ENCODE peak calls at places on chromosomes 6 and 20, in seven cellular contexts. A is cardiac muscle cell; X is activated naive CD8-positive, alpha-beta T cell treated with anti-CD3 and anti-CD28 coated beads, Interleukin-2, amount 50 U/mL, for 24 hours; W is activated CD8-positive, alpha-beta memory T cell treated with anti-CD3 and anti-CD28 coated beads for 48 hours; O is spleen; M is activated T-helper 1 cell treated with anti-CD3 and anti-CD28 coated beads, Interleukin-12 subunit alpha, Interleukin-12 subunit beta, Interleukin-2, Interleukin-4 antibody, amounts not matched to agents 30 ng/mL and 10 ng/mL and 1 ng/mL, durations not matched to agents 14 hours and 24 hours and 36 hours; L is stimulated activated CD4-positive, alpha-beta T cell treated with anti-CD3 and anti-CD28 coated beads, Interleukin-15, amount 100 ng/mL, for 1 hour. S is an unnamed sample.

GRCh38 chr20:57663241-57663640 is 43.0 kb upstream of the ZBP1 start:
- DNase-seq in A (no peak), L (no peak), X (no peak), O (peak; percentile 55), W (no peak), M (no peak), S (no peak)

GRCh38 chr6:143370972-143371371 is 79.5 kb downstream of the ADAT2 start:
- DNase-seq in L (no peak), M (no peak), A (no peak), O (no peak), X (no peak), W (no peak), S (no peak)

GRCh38 chr6:30325150-30325872 is 1.4 kb upstream of the TRIM39 start:
- DNase-seq in W (no peak), L (no peak), M (peak; percentile 76), X (peak; percentile 87), A (peak; percentile 59), O (peak; percentile 86), S (peak; percentile 93)

GRCh38 chr20:43536817-43537440 is 21.9 kb upstream of the SGK2 start:
- DNase-seq in M (no peak), A (no peak), X (no peak), L (no peak), O (no peak), W (no peak), S (no peak)

GRCh38 chr6:83470587-83470986 is 39.7 kb upstream of the ME1 start:
- DNase-seq in M (no peak), L (no peak), W (no peak), O (no peak), A (no peak), X (no peak), S (no peak)

GRCh38 chr6:81214414-81215091 is 537.9 kb downstream of the TENT5A start:
- DNase-seq in L (no peak), A (no peak), O (peak; percentile 66), W (no peak), X (no peak), M (no peak), S (no peak)

GRCh38 chr6:4224082-4224978 is 89.0 kb upstream of the ECI2 start:
- DNase-seq in W (no peak), X (no peak), L (no peak), O (no peak), M (no peak), A (peak; percentile 58), S (peak; percentile 73)

GRCh38 chr6:46507426-46507825 is 16.2 kb upstream of the RCAN2 start:
- DNase-seq in X (no peak), W (no peak), M (no peak), A (no peak), O (no peak), L (no peak), S (no peak)

GRCh38 chr6:75344021-75344420 is 59.4 kb upstream of the TMEM30A start:
- DNase-seq in W (no peak), M (no peak), A (no peak), L (no peak), O (no peak), X (no peak), S (no peak)

GRCh38 chr20:3199976-3200755 is 4.3 kb downstream of the DDRGK1 start:
- DNase-seq in M (no peak), A (no peak), W (no peak), L (no peak), O (peak; percentile 63), X (no peak), S (no peak)

GRCh38 chr20:2805682-2806350 is 5.4 kb upstream of the CPXM1 start:
- DNase-seq in M (no peak), O (no peak), X (no peak), A (peak; percentile 52), L (no peak), W (no peak), S (peak; percentile 50)

GRCh38 chr20:57195759-57196100 is 70.7 kb downstream of the BMP7 start:
- DNase-seq in M (no peak), A (no peak), O (no peak), W (no peak), L (no peak), X (no peak), S (no peak)

GRCh38 chr6:39314273-39314790 is at the start of gene KCNK17:
- DNase-seq in A (no peak), W (no peak), M (no peak), L (no peak), O (no peak), X (no peak), S (no peak)

S was measured in K562.